ENCODE peak calls at places on chromosome 3, in five cellular contexts. One of them, this sample, is unnamed.

GRCh38 chr3:63863150-63864007 is at the start of the genes ATXN7 and THOC7:
- DNase-seq in GM12878: no peak
- DNase-seq in HEK293T: peak; percentile 69
- DNase-seq in H1: no peak
- DNase-seq in HepG2: peak; percentile 24
- DNase-seq in this sample: peak; percentile 28

GRCh38 chr3:37024820-37025405 is 31.6 kb downstream of the MLH1 start:
- DNase-seq in H1: no peak
- DNase-seq in HepG2: no peak
- DNase-seq in HEK293T: no peak
- DNase-seq in GM12878: peak; percentile 19
- DNase-seq in this sample: no peak

GRCh38 chr3:116198087-116198486 is 247.2 kb downstream of the LSAMP start:
- DNase-seq in HEK293T: no peak
- DNase-seq in GM12878: no peak
- DNase-seq in HepG2: no peak
- DNase-seq in H1: no peak
- DNase-seq in this sample: no peak

GRCh38 chr3:9301091-9301490 is 51.6 kb upstream of the SRGAP3 start:
- DNase-seq in H1: no peak
- DNase-seq in GM12878: no peak
- DNase-seq in HepG2: no peak
- DNase-seq in HEK293T: no peak
- DNase-seq in this sample: no peak

GRCh38 chr3:153285194-153285641 is 123.2 kb downstream of the RAP2B start:
- DNase-seq in HepG2: no peak
- DNase-seq in GM12878: no peak
- DNase-seq in HEK293T: no peak
- DNase-seq in H1: no peak
- DNase-seq in this sample: no peak

GRCh38 chr3:178289544-178290160 is 246.6 kb upstream of the KCNMB2 start:
- DNase-seq in HepG2: no peak
- DNase-seq in H1: no peak
- DNase-seq in GM12878: no peak
- DNase-seq in HEK293T: no peak
- DNase-seq in this sample: no peak

GRCh38 chr3:143302638-143303171 is 183.1 kb downstream of the CHST2 start:
- DNase-seq in GM12878: no peak
- DNase-seq in HepG2: no peak
- DNase-seq in H1: no peak
- DNase-seq in HEK293T: no peak
- DNase-seq in this sample: no peak

GRCh38 chr3:58577269-58577821 is at the start of gene FAM107A:
- DNase-seq in HEK293T: peak; percentile 25
- DNase-seq in H1: no peak
- DNase-seq in GM12878: no peak
- DNase-seq in HepG2: no peak
- DNase-seq in this sample: no peak

GRCh38 chr3:58556761-58557181 is 19.8 kb upstream of the ACOX2 start:
- DNase-seq in H1: no peak
- DNase-seq in HepG2: no peak
- DNase-seq in HEK293T: no peak
- DNase-seq in GM12878: no peak
- DNase-seq in this sample: no peak

GRCh38 chr3:47565861-47566550 is 12.7 kb downstream of the CSPG5 start:
- DNase-seq in HEK293T: no peak
- DNase-seq in H1: no peak
- DNase-seq in HepG2: no peak
- DNase-seq in GM12878: no peak
- DNase-seq in this sample: no peak

GRCh38 chr3:44264146-44264545 is 22.5 kb downstream of the TOPAZ1 start:
- DNase-seq in HEK293T: no peak
- DNase-seq in H1: no peak
- DNase-seq in GM12878: no peak
- DNase-seq in HepG2: no peak
- DNase-seq in this sample: no peak

GRCh38 chr3:159126261-159127020 is 324.6 kb downstream of the MFSD1 start:
- DNase-seq in HepG2: no peak
- DNase-seq in GM12878: no peak
- DNase-seq in H1: no peak
- DNase-seq in HEK293T: no peak
- DNase-seq in this sample: no peak
- TF ChIP-seq SUZ12 in HepG2: no peak
- TF ChIP-seq SUZ12 in GM12878: no peak
- TF ChIP-seq SUZ12 in H1: no peak
- TF ChIP-seq SUZ12 in HEK293T: no peak
- TF ChIP-seq SUZ12 in this sample: no peak

DNA sequence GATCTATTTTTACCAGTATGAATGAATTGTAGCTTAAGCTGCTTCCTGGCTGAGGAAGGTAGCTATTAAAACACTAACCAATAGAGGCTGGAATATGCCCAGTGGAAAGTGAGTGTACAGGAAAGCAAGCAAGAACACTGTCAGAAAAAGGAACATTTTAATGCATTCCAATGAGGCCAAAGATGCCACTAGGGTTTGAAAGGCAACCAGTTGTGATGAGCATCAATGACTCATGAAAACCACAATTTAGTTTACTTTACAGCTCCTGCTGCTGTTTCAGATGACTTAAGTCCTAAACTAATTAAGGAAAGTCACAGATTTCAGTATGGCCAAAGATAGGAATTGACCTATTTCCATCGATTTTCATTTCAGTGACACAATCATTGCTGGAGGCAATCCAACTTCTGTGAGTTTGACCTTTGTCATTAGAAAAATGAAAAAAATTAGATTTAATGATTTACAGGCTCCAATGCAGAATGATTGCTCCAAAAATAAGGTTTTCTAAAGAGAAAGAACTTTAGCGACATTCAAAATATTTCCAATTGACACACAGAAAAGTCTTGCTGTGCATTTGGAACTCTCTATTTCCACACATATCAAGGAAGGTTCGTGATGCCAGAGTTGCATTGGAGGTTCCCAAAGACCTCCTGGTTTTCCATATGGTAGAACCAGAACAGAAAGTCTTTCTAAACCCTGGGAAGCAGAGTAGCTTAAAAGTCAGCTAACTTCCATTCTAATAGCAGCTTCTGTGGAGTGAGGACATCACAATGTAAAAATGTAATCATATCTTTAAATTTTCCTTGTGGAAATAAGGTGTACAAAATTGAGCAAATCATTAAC is 103.0 kb downstream of the SUCNR1 start:
- DNase-seq in HepG2: peak; percentile 14
- DNase-seq in GM12878: no peak
- DNase-seq in H1: no peak
- DNase-seq in HEK293T: no peak
- DNase-seq in this sample: no peak
- TF ChIP-seq SUZ12 in HepG2: no peak
- TF ChIP-seq SUZ12 in GM12878: no peak
- TF ChIP-seq SUZ12 in H1: no peak
- TF ChIP-seq SUZ12 in HEK293T: no peak
- TF ChIP-seq SUZ12 in this sample: no peak

GRCh38 chr3:46448721-46449120 is 16.0 kb downstream of the LTF start:
- DNase-seq in GM12878: no peak
- DNase-seq in HEK293T: no peak
- DNase-seq in HepG2: no peak
- DNase-seq in H1: no peak
- DNase-seq in this sample: no peak

GRCh38 chr3:46442591-46443530 is 21.8 kb downstream of the LTF start:
- DNase-seq in H1: no peak
- DNase-seq in HEK293T: no peak
- DNase-seq in HepG2: peak; percentile 10
- DNase-seq in GM12878: no peak
- DNase-seq in this sample: no peak

GRCh38 chr3:46449755-46450552 is 14.8 kb downstream of the LTF start:
- DNase-seq in GM12878: no peak
- DNase-seq in HEK293T: peak; percentile 56
- DNase-seq in H1: no peak
- DNase-seq in HepG2: no peak
- DNase-seq in this sample: peak; percentile 23

GRCh38 chr3:46447535-46447934 is 17.2 kb downstream of the LTF start:
- DNase-seq in HepG2: no peak
- DNase-seq in GM12878: no peak
- DNase-seq in HEK293T: no peak
- DNase-seq in H1: no peak
- DNase-seq in this sample: no peak
- TF ChIP-seq SUZ12 in HepG2: no peak
- TF ChIP-seq SUZ12 in GM12878: no peak
- TF ChIP-seq SUZ12 in HEK293T: no peak
- TF ChIP-seq SUZ12 in H1: no peak
- TF ChIP-seq SUZ12 in this sample: no peak

DNA sequence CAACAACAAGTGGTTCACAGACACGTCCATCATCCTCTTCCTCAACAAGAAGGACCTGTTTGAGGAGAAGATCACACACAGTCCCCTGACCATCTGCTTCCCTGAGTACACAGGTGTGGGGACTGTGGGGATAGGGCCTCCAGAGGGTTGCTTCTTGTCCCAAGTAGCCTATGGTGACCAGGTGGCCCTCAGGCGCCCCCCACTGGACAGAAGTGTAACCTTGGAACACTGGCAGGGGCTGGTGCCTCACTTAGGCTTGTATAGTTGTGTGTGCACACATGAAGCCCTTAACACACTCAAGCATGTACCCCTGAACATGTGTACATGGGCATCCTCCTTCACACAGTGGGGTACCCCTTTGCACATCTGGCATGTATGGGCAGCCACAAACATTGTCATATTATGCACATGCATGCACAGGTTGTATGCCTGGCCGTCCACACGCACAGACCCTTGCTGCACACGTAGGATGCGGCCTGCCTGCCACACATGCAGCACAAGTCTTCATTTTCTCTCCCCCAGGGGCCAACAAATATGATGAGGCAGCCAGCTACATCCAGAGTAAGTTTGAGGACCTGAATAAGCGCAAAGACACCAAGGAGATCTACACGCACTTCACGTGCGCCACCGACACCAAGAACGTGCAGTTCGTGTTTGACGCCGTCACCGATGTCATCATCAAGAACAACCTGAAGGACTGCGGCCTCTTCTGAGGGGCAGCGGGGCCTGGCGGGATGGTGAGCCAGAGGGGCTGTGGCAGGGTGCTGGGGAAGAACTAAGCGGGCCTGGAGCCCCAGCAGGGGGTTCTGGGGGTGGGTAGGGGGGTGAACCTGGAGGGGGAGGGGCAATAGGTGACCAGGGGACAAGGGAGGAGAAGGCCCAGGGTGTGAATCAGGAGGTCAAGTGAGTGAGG is 11.7 kb upstream of the SEMA3B start:
- DNase-seq in H1: no peak
- DNase-seq in HEK293T: peak; percentile 51
- DNase-seq in GM12878: no peak
- DNase-seq in HepG2: no peak
- DNase-seq in this sample: no peak
- TF ChIP-seq SUZ12 in H1: no peak
- TF ChIP-seq SUZ12 in HEK293T: no peak
- TF ChIP-seq SUZ12 in GM12878: no peak
- TF ChIP-seq SUZ12 in HepG2: no peak
- TF ChIP-seq SUZ12 in this sample: no peak

DNA sequence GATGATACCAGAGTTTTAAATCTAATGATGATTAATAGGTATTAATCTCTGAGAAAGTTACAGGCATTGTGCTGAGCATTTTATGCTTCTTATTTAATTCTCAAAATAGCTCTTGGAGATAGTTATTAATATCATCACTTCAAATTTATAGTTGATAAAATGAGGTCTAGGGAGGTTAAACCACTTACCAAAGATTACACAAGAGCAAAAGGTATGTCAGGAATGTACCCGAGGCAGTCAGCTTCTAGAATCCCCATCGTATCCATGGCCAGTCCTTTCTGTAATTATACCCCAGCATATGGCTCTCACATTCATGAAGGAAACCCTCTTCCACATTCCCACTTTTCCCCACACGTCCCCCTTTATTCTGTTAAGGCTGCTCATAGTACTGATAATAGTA is 421.3 kb downstream of the PYDC2 start:
- DNase-seq in GM12878: no peak
- DNase-seq in H1: no peak
- DNase-seq in HepG2: no peak
- DNase-seq in HEK293T: no peak
- DNase-seq in this sample: no peak
- TF ChIP-seq SUZ12 in GM12878: no peak
- TF ChIP-seq SUZ12 in H1: no peak
- TF ChIP-seq SUZ12 in HepG2: no peak
- TF ChIP-seq SUZ12 in HEK293T: no peak
- TF ChIP-seq SUZ12 in this sample: no peak

DNA sequence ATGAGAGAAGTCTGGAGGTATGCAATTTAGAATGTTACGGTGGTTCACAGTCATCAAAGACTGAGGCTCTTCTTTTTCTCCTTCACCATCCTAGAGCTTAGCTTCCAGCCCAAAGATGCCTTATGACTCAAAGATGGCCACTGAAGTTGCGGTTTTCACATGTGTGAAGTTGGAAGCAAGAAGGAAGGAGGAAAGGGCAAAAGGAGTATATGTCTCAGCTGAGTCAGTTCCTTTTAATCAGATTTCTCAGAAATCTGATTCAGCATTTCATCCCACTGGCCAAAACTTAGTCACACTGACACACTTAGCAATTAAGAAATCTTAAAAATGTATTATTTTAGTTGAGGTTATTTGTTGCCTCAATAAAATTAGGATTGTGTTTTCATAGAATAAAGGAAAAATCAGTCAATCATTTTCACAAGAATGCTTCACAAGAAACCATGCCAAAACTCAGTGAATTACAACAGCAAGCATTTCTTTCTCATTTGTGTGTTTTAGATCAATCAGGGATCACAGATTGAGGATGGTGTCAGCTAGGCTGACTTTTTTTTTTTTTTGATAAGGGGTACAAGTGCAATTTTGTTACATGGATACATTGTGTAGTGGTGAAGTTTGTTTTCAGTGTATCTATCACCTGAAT is 211.1 kb upstream of the GADL1 start:
- DNase-seq in HEK293T: no peak
- DNase-seq in HepG2: no peak
- DNase-seq in GM12878: no peak
- DNase-seq in H1: no peak
- DNase-seq in this sample: no peak
- TF ChIP-seq SUZ12 in HEK293T: no peak
- TF ChIP-seq SUZ12 in HepG2: no peak
- TF ChIP-seq SUZ12 in GM12878: no peak
- TF ChIP-seq SUZ12 in H1: no peak
- TF ChIP-seq SUZ12 in this sample: no peak

DNA sequence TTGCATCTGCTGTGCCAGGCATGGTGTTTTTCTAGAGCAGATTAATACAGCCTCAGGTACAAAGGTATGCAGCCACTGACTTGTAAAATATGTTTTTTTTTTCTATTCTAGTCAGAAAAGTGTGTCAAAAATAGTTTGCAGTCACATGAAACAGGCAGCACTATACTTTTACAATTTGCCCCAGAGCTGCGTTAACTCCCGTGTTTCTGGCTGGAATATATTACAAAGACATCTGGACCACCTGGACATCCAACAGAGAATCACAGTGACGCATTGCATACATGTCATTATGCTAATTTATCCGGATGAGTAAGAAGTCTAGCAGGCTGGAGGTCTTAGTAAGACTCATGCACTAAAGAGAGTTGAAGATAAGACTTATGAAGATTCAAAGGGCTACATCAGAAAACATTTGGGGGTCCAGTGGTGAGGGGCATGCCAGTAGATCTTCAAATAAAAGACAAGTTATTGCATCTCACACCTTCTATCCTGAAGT is 39.2 kb upstream of the STRIT1 start:
- DNase-seq in H1: no peak
- DNase-seq in GM12878: no peak
- DNase-seq in HepG2: no peak
- DNase-seq in HEK293T: no peak
- DNase-seq in this sample: no peak
- TF ChIP-seq SUZ12 in H1: no peak
- TF ChIP-seq SUZ12 in GM12878: no peak
- TF ChIP-seq SUZ12 in HepG2: no peak
- TF ChIP-seq SUZ12 in HEK293T: no peak
- TF ChIP-seq SUZ12 in this sample: no peak